ENCODE peak calls at places on chromosomes 5 and 9, in four cellular contexts. H is cardiac muscle cell, P is fibroblast of pulmonary artery, L is mesenchymal stem cell. F is an unnamed sample.

GRCh38 chr5:170844651-170845050 is 17.2 kb upstream of the RANBP17 start:
- DNase-seq in H (no peak), P (no peak), L (no peak), F (no peak)

GRCh38 chr5:135442387-135443256 is 4.5 kb downstream of the DCANP1 start:
- DNase-seq in H (no peak), P (no peak), L (no peak), F (no peak)

GRCh38 chr5:112584781-112585180 is 152.9 kb upstream of the APC start:
- DNase-seq in H (peak; percentile 56), P (no peak), L (no peak), F (no peak)

GRCh38 chr5:79754865-79755555 is 65.4 kb downstream of the CMYA5 start:
- DNase-seq in H (no peak), P (no peak), L (no peak), F (no peak)

GRCh38 chr5:14063691-14064090 is 79.5 kb upstream of the TRIO start:
- DNase-seq in H (no peak), P (no peak), L (no peak), F (no peak)

GRCh38 chr9:78777747-78778146 is 480.8 kb downstream of the PSAT1 start:
- DNase-seq in H (no peak), P (no peak), L (no peak), F (no peak)

GRCh38 chr5:120615967-120616645 is 152.0 kb downstream of the PRR16 start:
- DNase-seq in H (no peak), P (peak; percentile 73), L (peak; percentile 88), F (no peak)

GRCh38 chr9:34454571-34455065 is 3.8 kb downstream of the FAM219A start:
- DNase-seq in H (no peak), P (peak; percentile 46), L (peak; percentile 90), F (peak; percentile 83)

GRCh38 chr5:81021486-81021885 is 61.3 kb downstream of the RASGRF2 start:
- DNase-seq in H (no peak), P (no peak), L (peak; percentile 26), F (no peak)

GRCh38 chr9:38687389-38687842 is 32.5 kb downstream of the FAM240B start:
- DNase-seq in H (no peak), P (no peak), L (peak; percentile 38), F (no peak)

GRCh38 chr5:173707392-173707791 is 90.9 kb upstream of the BOD1 start:
- DNase-seq in H (no peak), P (peak; percentile 73), L (peak; percentile 56), F (peak; percentile 88)

GRCh38 chr5:138874771-138875628 is at the start of gene LRRTM2:
- DNase-seq in H (no peak), P (peak; percentile 66), L (peak; percentile 92), F (no peak)
- H3K4me3 ChIP-seq in H (no peak within 1 kb of the TSS), P (peak within 1 kb of the TSS; percentile 19), L (peak within 1 kb of the TSS; percentile 57), F (no peak within 1 kb of the TSS)

GRCh38 chr5:180807654-180808414 is 5.2 kb upstream of the MGAT1 start:
- DNase-seq in H (no peak), P (no peak), L (no peak), F (no peak)
- H3K4me3 ChIP-seq in H (no peak overlapping the region), P (peak overlapping the region; percentile 81), L (peak overlapping the region; percentile 94), F (peak overlapping the region; percentile 84)

GRCh38 chr9:89317282-89317681 is 1.0 kb upstream of the SECISBP2 start:
- DNase-seq in H (no peak), P (no peak), L (peak; percentile 15), F (peak; percentile 15)
- H3K4me3 ChIP-seq in H (no peak overlapping the region), P (no peak overlapping the region), L (peak overlapping the region; percentile 93), F (peak overlapping the region; percentile 71)

DNA sequence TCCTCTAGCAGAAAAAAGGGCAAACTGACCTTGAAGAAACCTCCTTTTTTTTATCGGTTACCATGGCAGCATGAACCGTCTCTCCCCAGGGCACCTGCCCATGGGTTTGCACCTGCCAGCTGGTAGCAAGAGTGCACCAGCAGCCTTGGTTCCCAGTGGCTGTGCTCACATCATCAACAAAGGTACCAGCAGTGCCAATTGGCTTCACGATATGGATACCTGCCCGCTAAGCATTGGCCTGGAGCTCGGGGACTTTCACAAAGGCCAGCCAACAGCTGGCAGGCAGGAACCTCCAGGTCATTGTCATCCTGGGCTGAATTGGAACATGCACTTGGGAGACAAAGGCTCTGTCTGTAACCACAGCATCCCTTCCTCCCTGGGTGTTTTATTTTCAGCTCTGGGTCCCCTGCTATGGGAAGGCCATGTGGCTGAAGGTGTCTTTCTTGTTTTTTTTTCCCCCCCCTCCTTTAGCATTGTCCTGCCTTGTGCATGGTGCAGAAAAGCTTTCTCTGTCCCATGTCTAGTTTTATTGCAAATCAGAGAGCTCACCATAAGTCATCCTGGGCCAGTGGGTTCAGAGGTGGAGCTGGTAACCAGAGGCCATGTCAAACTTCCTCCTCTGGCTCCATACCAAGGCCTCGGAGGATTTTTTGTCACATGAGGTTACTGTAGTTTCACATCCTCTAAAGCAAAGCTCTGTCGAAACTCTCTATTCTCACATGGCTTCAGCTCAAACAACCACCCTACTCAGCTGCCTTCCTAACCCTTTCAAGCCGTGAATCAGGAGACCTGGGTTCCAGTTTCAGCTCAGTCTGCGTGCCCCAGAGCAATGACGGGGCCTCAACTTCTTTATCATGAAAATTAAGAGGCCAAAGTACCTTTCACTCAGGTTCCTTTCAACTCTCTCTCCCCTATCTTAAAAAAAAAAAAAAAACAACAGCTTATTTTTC is 145.5 kb upstream of the MAP3K1 start:
- DNase-seq in H (peak; percentile 27), P (peak; percentile 11), L (peak; percentile 43), F (peak; percentile 96)
- H3K4me3 ChIP-seq in H (no peak overlapping the region), P (no peak overlapping the region), L (no peak overlapping the region), F (no peak overlapping the region)

GRCh38 chr9:98941946-98942523 is 1.7 kb upstream of the COL15A1 start:
- DNase-seq in H (no peak), P (no peak), L (no peak), F (no peak)

GRCh38 chr9:98942906-98943681 is 613 bp upstream of the COL15A1 start:
- DNase-seq in H (no peak), P (no peak), L (peak; percentile 14), F (no peak)

GRCh38 chr9:98940278-98940677 is 3.4 kb upstream of the COL15A1 start:
- DNase-seq in H (no peak), P (no peak), L (no peak), F (no peak)

GRCh38 chr9:98943682-98944129 is at the start of gene COL15A1:
- DNase-seq in H (peak; percentile 74), P (no peak), L (peak; percentile 31), F (no peak)

DNA sequence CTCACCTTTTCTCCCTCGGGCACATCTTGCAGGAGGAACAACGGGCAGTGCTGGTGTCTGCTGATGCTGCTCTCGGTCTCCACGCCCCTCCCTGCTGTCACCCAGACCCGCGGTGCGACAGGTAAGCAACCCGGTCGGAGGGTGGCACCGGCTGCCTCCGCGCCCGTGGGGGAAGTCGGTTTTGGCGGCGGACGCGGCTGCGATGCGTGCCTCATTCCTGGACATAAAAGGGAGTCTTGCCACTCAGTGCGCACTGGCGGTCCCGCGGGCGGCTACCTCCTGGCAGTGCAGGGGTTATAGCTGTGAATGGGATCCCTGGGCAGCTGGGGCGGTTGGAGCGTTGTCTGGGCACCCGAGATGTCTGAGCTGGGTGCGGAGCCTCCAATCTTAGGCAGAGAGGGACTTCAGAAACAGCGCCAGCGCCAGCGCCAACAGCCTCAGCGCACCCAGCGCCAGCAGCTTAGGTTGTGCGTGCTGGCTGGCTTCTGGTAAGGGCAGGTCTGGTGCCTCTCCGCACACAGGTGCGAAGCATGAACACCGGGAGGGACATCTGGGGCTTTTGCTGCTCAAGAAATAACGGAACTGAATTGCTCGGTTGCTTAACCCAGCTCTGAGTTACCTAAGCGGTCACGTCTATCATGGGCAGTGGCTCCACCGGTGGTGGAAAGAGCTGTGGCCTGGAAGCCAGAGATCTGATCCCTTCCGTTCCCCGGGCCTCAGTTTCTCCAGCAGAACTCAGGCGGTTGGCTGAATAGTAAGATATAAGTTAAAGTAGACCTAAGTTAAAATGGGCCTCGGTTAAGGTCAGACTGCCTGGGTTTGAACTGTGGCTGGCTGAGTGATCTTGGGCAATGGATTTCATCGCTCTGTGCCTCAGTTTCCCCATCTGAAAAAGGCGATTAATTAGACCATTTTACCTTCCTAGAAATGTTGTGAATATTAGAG is 695 bp downstream of the COL15A1 start:
- DNase-seq in H (peak; percentile 36), P (no peak), L (peak; percentile 41), F (peak; percentile 7)
- H3K4me3 ChIP-seq in H (peak overlapping the region; percentile 35), P (peak overlapping the region; percentile 17), L (peak overlapping the region; percentile 85), F (no peak overlapping the region)

GRCh38 chr5:76818844-76819831 is at the start of gene F2RL1:
- DNase-seq in H (peak; percentile 68), P (peak; percentile 75), L (peak; percentile 80), F (no peak)
- H3K4me3 ChIP-seq in H (peak within 1 kb of the TSS; percentile 34), P (peak within 1 kb of the TSS; percentile 83), L (peak within 1 kb of the TSS; percentile 89), F (no peak within 1 kb of the TSS)